ENCODE peak calls at places on chromosomes 11 and 22, in four cellular contexts. One of them, this sample, is unnamed.

GRCh38 chr11:34641981-34642380 is 21.1 kb downstream of the EHF start:
- DNase-seq in transverse colon: no peak
- DNase-seq in GM23248: no peak
- DNase-seq in psoas muscle: no peak
- DNase-seq in this sample: no peak

GRCh38 chr11:18757742-18758294 is 31.8 kb upstream of the IGSF22 start:
- DNase-seq in transverse colon: no peak
- DNase-seq in GM23248: no peak
- DNase-seq in psoas muscle: no peak
- DNase-seq in this sample: no peak

GRCh38 chr11:129637983-129638776 is 177.5 kb upstream of the TMEM45B start:
- DNase-seq in transverse colon: no peak
- DNase-seq in GM23248: peak; percentile 10
- DNase-seq in psoas muscle: no peak
- DNase-seq in this sample: no peak

GRCh38 chr11:92550411-92550810 is 325.8 kb downstream of the FAT3 start:
- DNase-seq in transverse colon: no peak
- DNase-seq in GM23248: no peak
- DNase-seq in psoas muscle: no peak
- DNase-seq in this sample: no peak

GRCh38 chr11:30463266-30463665 is 122.9 kb downstream of the MPPED2 start:
- DNase-seq in transverse colon: no peak
- DNase-seq in GM23248: no peak
- DNase-seq in psoas muscle: no peak
- DNase-seq in this sample: no peak

GRCh38 chr22:33684059-33684458 is 236.2 kb downstream of the LARGE1 start:
- DNase-seq in transverse colon: no peak
- DNase-seq in GM23248: no peak
- DNase-seq in psoas muscle: no peak
- DNase-seq in this sample: no peak

GRCh38 chr11:114091791-114092397 is 32.4 kb downstream of the ZBTB16 start:
- DNase-seq in transverse colon: no peak
- DNase-seq in GM23248: no peak
- DNase-seq in psoas muscle: peak; percentile 48
- DNase-seq in this sample: no peak

GRCh38 chr11:67195971-67196418 is 70.3 kb upstream of the GRK2 start:
- DNase-seq in transverse colon: peak; percentile 10
- DNase-seq in GM23248: peak; percentile 89
- DNase-seq in psoas muscle: no peak
- DNase-seq in this sample: peak; percentile 24

GRCh38 chr11:70566768-70567530 is 168.6 kb downstream of the CTTN start:
- DNase-seq in transverse colon: no peak
- DNase-seq in GM23248: no peak
- DNase-seq in psoas muscle: peak; percentile 4
- DNase-seq in this sample: no peak

GRCh38 chr11:88390254-88390653 is 52.7 kb upstream of the CTSC start:
- DNase-seq in transverse colon: no peak
- DNase-seq in GM23248: no peak
- DNase-seq in psoas muscle: no peak
- DNase-seq in this sample: no peak

GRCh38 chr11:67295846-67296245 is 6.7 kb downstream of the ANKRD13D start:
- DNase-seq in transverse colon: no peak
- DNase-seq in GM23248: peak; percentile 51
- DNase-seq in psoas muscle: no peak
- DNase-seq in this sample: no peak

GRCh38 chr11:560305-561147 is at the start of the genes LMNTD2 and RASSF7:
- DNase-seq in transverse colon: peak; percentile 95
- DNase-seq in GM23248: peak; percentile 89
- DNase-seq in psoas muscle: peak; percentile 94
- DNase-seq in this sample: peak; percentile 95

GRCh38 chr11:128518493-128519207 is 68.7 kb downstream of the ETS1 start:
- DNase-seq in transverse colon: no peak
- DNase-seq in GM23248: peak; percentile 57
- DNase-seq in psoas muscle: no peak
- DNase-seq in this sample: no peak

GRCh38 chr11:111231836-111232235 is 13.7 kb upstream of the POU2AF2 start:
- DNase-seq in transverse colon: no peak
- DNase-seq in GM23248: no peak
- DNase-seq in psoas muscle: no peak
- DNase-seq in this sample: no peak

GRCh38 chr11:108500721-108501120 is 2.5 kb upstream of the POGLUT3 start:
- DNase-seq in transverse colon: no peak
- DNase-seq in GM23248: no peak
- DNase-seq in psoas muscle: no peak
- DNase-seq in this sample: no peak

DNA sequence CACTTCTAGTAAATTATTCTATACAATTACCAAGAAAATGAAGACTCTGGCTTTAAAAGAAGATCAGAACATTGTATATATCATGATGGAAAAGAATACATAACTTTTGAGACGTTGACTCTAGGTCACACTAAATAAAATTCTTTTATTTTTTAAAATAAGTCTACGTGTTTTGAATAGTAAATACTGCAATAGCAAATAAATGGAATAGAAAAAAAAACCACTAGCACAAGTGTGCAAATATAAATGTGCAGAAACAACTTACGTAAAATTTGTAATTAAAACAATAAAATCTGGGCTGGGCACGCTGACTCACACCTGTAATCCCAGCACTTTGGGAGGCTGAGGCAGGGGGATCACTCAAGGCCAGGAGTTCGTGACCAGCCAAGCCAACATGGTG is 17.9 kb downstream of the SIK3 start:
- DNase-seq in transverse colon: no peak
- DNase-seq in GM23248: no peak
- DNase-seq in psoas muscle: no peak
- DNase-seq in this sample: no peak
- H3K4me1 ChIP-seq in transverse colon: peaks cover 17% of the 10 kb centered on the region
- H3K4me1 ChIP-seq in GM23248: no peaks in the 10 kb centered on the region
- H3K4me1 ChIP-seq in psoas muscle: peaks cover 50% of the 10 kb centered on the region
- H3K4me1 ChIP-seq in this sample: no peaks in the 10 kb centered on the region

GRCh38 chr11:48207881-48208280 is 8.7 kb upstream of the OR4B1 start:
- DNase-seq in transverse colon: no peak
- DNase-seq in GM23248: no peak
- DNase-seq in psoas muscle: no peak
- DNase-seq in this sample: no peak
- H3K9me3 ChIP-seq in transverse colon: no peaks in the 10 kb centered on the region
- H3K9me3 ChIP-seq in GM23248: no peaks in the 10 kb centered on the region
- H3K9me3 ChIP-seq in psoas muscle: no peaks in the 10 kb centered on the region
- H3K9me3 ChIP-seq in this sample: no peaks in the 10 kb centered on the region

GRCh38 chr22:43440103-43440387 is 28.2 kb downstream of the MPPED1 start:
- DNase-seq in transverse colon: no peak
- DNase-seq in GM23248: no peak
- DNase-seq in psoas muscle: no peak
- DNase-seq in this sample: no peak
- H3K4me1 ChIP-seq in transverse colon: no peaks in the 10 kb centered on the region
- H3K4me1 ChIP-seq in GM23248: no peaks in the 10 kb centered on the region
- H3K4me1 ChIP-seq in psoas muscle: no peaks in the 10 kb centered on the region
- H3K4me1 ChIP-seq in this sample: no peaks in the 10 kb centered on the region

GRCh38 chr22:48864748-48865147 is 962.9 kb downstream of the BRD1 start:
- DNase-seq in transverse colon: no peak
- DNase-seq in GM23248: no peak
- DNase-seq in psoas muscle: no peak
- DNase-seq in this sample: no peak
- H3K9me3 ChIP-seq in transverse colon: no peaks in the 10 kb centered on the region
- H3K9me3 ChIP-seq in GM23248: no peaks in the 10 kb centered on the region
- H3K9me3 ChIP-seq in psoas muscle: no peaks in the 10 kb centered on the region
- H3K9me3 ChIP-seq in this sample: no peaks in the 10 kb centered on the region

GRCh38 chr11:1762537-1763302 is 1.0 kb downstream of the CTSD start:
- DNase-seq in transverse colon: peak; percentile 91
- DNase-seq in GM23248: no peak
- DNase-seq in psoas muscle: peak; percentile 85
- DNase-seq in this sample: peak; percentile 92

GRCh38 chr11:1761110-1761856 is 2.4 kb downstream of the CTSD start:
- DNase-seq in transverse colon: no peak
- DNase-seq in GM23248: no peak
- DNase-seq in psoas muscle: peak; percentile 53
- DNase-seq in this sample: no peak

GRCh38 chr11:1763336-1763795 is 361 bp downstream of the CTSD start:
- DNase-seq in transverse colon: no peak
- DNase-seq in GM23248: no peak
- DNase-seq in psoas muscle: peak; percentile 61
- DNase-seq in this sample: no peak

GRCh38 chr11:1760351-1761109 is 3.2 kb downstream of the CTSD start:
- DNase-seq in transverse colon: peak; percentile 71
- DNase-seq in GM23248: peak; percentile 57
- DNase-seq in psoas muscle: peak; percentile 97
- DNase-seq in this sample: peak; percentile 66

GRCh38 chr11:1761857-1762536 is 1.7 kb downstream of the CTSD start:
- DNase-seq in transverse colon: no peak
- DNase-seq in GM23248: peak; percentile 42
- DNase-seq in psoas muscle: peak; percentile 65
- DNase-seq in this sample: no peak
- H3K4me1 ChIP-seq in transverse colon: peaks cover 25% of the 10 kb centered on the region
- H3K4me1 ChIP-seq in GM23248: peaks cover 14% of the 10 kb centered on the region
- H3K4me1 ChIP-seq in psoas muscle: peaks cover 58% of the 10 kb centered on the region
- H3K4me1 ChIP-seq in this sample: peaks cover 9% of the 10 kb centered on the region

GRCh38 chr11:2442554-2442953 is 1.8 kb downstream of the TRPM5 start:
- DNase-seq in transverse colon: no peak
- DNase-seq in GM23248: no peak
- DNase-seq in psoas muscle: no peak
- DNase-seq in this sample: peak; percentile 47
- H3K9me3 ChIP-seq in transverse colon: no peaks in the 10 kb centered on the region
- H3K9me3 ChIP-seq in GM23248: no peaks in the 10 kb centered on the region
- H3K9me3 ChIP-seq in psoas muscle: no peaks in the 10 kb centered on the region
- H3K9me3 ChIP-seq in this sample: no peaks in the 10 kb centered on the region

DNA sequence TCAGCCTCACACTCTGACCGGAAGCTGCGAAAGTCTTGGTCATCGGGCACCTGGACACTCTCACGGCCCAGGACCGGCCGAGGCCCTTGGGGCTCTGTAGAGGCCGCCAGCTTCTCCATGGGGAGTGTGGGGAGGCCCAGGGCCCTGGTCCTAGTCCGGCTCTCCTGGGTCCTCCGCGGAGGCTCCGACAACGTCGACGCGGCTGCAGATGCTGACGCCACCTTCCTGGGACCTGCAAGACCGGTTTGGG is 12.9 kb downstream of the STARD10 start:
- DNase-seq in transverse colon: peak; percentile 66
- DNase-seq in GM23248: no peak
- DNase-seq in psoas muscle: no peak
- DNase-seq in this sample: peak; percentile 58
- H3K4me1 ChIP-seq in transverse colon: peaks cover 51% of the 10 kb centered on the region
- H3K4me1 ChIP-seq in GM23248: no peaks in the 10 kb centered on the region
- H3K4me1 ChIP-seq in psoas muscle: peaks cover 29% of the 10 kb centered on the region
- H3K4me1 ChIP-seq in this sample: peaks cover 38% of the 10 kb centered on the region

GRCh38 chr22:24010018-24010391 is 1.1 kb upstream of the CABIN1 start:
- DNase-seq in transverse colon: no peak
- DNase-seq in GM23248: no peak
- DNase-seq in psoas muscle: no peak
- DNase-seq in this sample: no peak
- H3K9me3 ChIP-seq in transverse colon: no peaks in the 10 kb centered on the region
- H3K9me3 ChIP-seq in GM23248: no peaks in the 10 kb centered on the region
- H3K9me3 ChIP-seq in psoas muscle: no peaks in the 10 kb centered on the region
- H3K9me3 ChIP-seq in this sample: no peaks in the 10 kb centered on the region

DNA sequence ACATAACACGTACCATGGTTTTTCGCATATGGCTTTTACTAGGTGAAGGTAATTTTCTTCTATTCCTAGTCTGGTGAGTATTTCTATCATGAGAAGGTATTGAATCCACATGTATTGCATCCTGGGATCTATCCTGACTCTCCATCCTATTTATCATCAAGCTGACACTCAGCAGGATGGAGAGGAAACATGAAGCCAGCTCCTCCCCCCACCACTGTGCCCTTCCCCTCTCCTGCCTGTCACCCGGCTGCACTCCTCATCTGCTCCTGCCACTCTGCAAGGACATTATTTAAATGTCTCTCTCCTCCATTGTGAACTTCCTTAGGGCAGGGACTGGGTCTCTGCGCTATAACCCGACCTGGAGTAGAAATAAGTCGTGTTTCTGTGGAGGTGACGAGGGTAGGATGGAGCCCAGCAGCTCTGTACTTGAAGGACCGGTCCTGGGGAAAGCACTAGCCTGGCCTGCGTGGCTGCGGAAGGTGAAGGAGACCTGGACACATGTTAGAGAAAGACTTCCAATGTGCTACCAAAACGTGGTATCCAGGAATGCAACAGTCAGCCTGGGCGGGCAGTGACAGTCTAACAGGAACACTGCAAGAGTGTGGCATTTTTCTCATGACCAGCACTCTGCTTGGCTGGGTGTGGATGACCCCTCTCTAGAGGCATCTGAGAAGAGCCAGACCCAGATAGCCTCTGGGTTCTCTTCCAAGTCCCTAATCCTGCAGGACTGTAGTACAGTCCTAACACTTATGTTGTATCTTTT is 111.2 kb downstream of the MICAL3 start:
- DNase-seq in transverse colon: no peak
- DNase-seq in GM23248: peak; percentile 28
- DNase-seq in psoas muscle: peak; percentile 85
- DNase-seq in this sample: no peak
- H3K4me1 ChIP-seq in transverse colon: peaks cover 8% of the 10 kb centered on the region
- H3K4me1 ChIP-seq in GM23248: peaks cover 35% of the 10 kb centered on the region
- H3K4me1 ChIP-seq in psoas muscle: peaks cover 77% of the 10 kb centered on the region
- H3K4me1 ChIP-seq in this sample: no peaks in the 10 kb centered on the region